ENCODE peak calls at places on chromosomes 11 and 22, in ten cellular contexts. Q, O, J, H, P, S, X, Y, A and T are unnamed samples.

GRCh38 chr22:24029304-24029703 is 18.2 kb downstream of the CABIN1 start:
- DNase-seq in J (no peak), Q (no peak), H (no peak), X (no peak), S (no peak), O (no peak), Y (no peak), A (no peak), P (no peak), T (no peak)

GRCh38 chr11:126510621-126511370 is 155.3 kb downstream of the ST3GAL4 start:
- DNase-seq in S (no peak), X (no peak), J (no peak), H (no peak), Y (no peak), Q (no peak), P (no peak), A (no peak), O (peak; percentile 24), T (peak; percentile 3)

GRCh38 chr11:71908218-71908617 is 20.2 kb downstream of the XNDC1N start:
- DNase-seq in P (no peak), O (no peak), H (no peak), S (no peak), Y (no peak), A (no peak), J (no peak), X (no peak), Q (no peak), T (no peak)

GRCh38 chr11:34027516-34028406 is 23.8 kb upstream of the CAPRIN1 start:
- DNase-seq in H (no peak), J (no peak), Y (no peak), P (no peak), S (no peak), A (no peak), X (no peak), Q (no peak), O (no peak), T (no peak)

GRCh38 chr11:69377029-69377952 is 83.3 kb downstream of the MYEOV start:
- DNase-seq in Y (no peak), S (no peak), O (no peak), J (no peak), A (no peak), X (no peak), P (no peak), H (no peak), Q (peak; percentile 94), T (no peak)

GRCh38 chr22:36982136-36982535 is 37.1 kb downstream of the TST start:
- DNase-seq in O (no peak), X (no peak), Y (no peak), P (no peak), H (no peak), A (no peak), S (no peak), J (no peak), Q (no peak), T (no peak)

GRCh38 chr11:13415201-13415600 is 47.8 kb downstream of the BTBD10 start:
- DNase-seq in Q (peak; percentile 39), S (no peak), J (no peak), Y (no peak), O (no peak), A (no peak), X (no peak), P (no peak), H (peak; percentile 4), T (no peak)

GRCh38 chr11:65066805-65067291 is 8.5 kb upstream of the NAALADL1 start:
- DNase-seq in P (no peak), Y (no peak), O (no peak), A (no peak), S (no peak), Q (no peak), H (no peak), J (no peak), X (peak; percentile 47), T (no peak)

GRCh38 chr22:28172948-28173360 is 253.9 kb upstream of the PITPNB start:
- DNase-seq in X (peak; percentile 93), P (no peak), A (no peak), H (peak; percentile 57), Y (no peak), Q (peak; percentile 91), O (no peak), J (no peak), S (no peak), T (no peak)

GRCh38 chr11:45158210-45158644 is 11.8 kb downstream of the PRDM11 start:
- DNase-seq in A (no peak), J (no peak), O (peak; percentile 58), Y (no peak), S (no peak), H (no peak), Q (peak; percentile 60), P (no peak), X (no peak), T (no peak)

GRCh38 chr11:18221274-18221876 is 15.2 kb downstream of the SAA4 start:
- DNase-seq in H (no peak), P (no peak), J (no peak), O (no peak), Q (no peak), X (no peak), Y (no peak), S (no peak), A (no peak), T (no peak)

GRCh38 chr11:113849713-113850112 is 25.7 kb downstream of the USP28 start:
- DNase-seq in A (no peak), J (no peak), S (no peak), H (no peak), Y (no peak), O (no peak), P (no peak), Q (no peak), X (no peak), T (no peak)

GRCh38 chr22:45207981-45208664 is 32.6 kb downstream of the KIAA0930 start:
- DNase-seq in A (no peak), Q (peak; percentile 94), O (peak; percentile 73), P (no peak), J (no peak), S (no peak), X (no peak), Y (peak; percentile 76), H (peak; percentile 65), T (peak; percentile 52)

GRCh38 chr11:132028380-132029240 is 658.2 kb downstream of the NTM start:
- DNase-seq in Q (peak; percentile 70), S (no peak), H (peak; percentile 67), X (peak; percentile 14), P (peak; percentile 60), J (no peak), O (peak; percentile 68), Y (no peak), A (no peak), T (peak; percentile 62)